ENCODE peak calls at places on chromosomes 11 and 22, in four cellular contexts. One of them, this sample, is unnamed.
A peak's percentile ranks its signal among the peaks of the same experiment; 100 is the strongest.

GRCh38 chr11:13384837-13385417 is 78.1 kb downstream of the BTBD10 start:
- DNase-seq in stomach: no peak
- DNase-seq in A549: peak; percentile 46
- DNase-seq in uterus: no peak
- DNase-seq in this sample: no peak

GRCh38 chr11:19766206-19766605 is 53.6 kb downstream of the NAV2 start:
- DNase-seq in stomach: no peak
- DNase-seq in A549: no peak
- DNase-seq in uterus: no peak
- DNase-seq in this sample: no peak

GRCh38 chr22:33302049-33302545 is 243.9 kb upstream of the SYN3 start:
- DNase-seq in stomach: peak; percentile 88
- DNase-seq in A549: peak; percentile 70
- DNase-seq in uterus: peak; percentile 80
- DNase-seq in this sample: peak; percentile 83

GRCh38 chr11:18773681-18774080 is 17.9 kb downstream of the PTPN5 start:
- DNase-seq in stomach: no peak
- DNase-seq in A549: no peak
- DNase-seq in uterus: no peak
- DNase-seq in this sample: no peak

GRCh38 chr22:19046719-19047609 is 75.2 kb downstream of the DGCR2 start:
- DNase-seq in stomach: no peak
- DNase-seq in A549: no peak
- DNase-seq in uterus: no peak
- DNase-seq in this sample: peak; percentile 46

GRCh38 chr11:19398273-19398672 is 157.5 kb upstream of the E2F8 start:
- DNase-seq in stomach: no peak
- DNase-seq in A549: no peak
- DNase-seq in uterus: no peak
- DNase-seq in this sample: no peak

GRCh38 chr11:7251487-7251835 is 243 bp upstream of the SYT9 start:
- DNase-seq in stomach: no peak
- DNase-seq in A549: no peak
- DNase-seq in uterus: no peak
- DNase-seq in this sample: no peak

GRCh38 chr11:18046116-18046777 is at the start of gene TPH1:
- DNase-seq in stomach: peak; percentile 74
- DNase-seq in A549: no peak
- DNase-seq in uterus: peak; percentile 44
- DNase-seq in this sample: peak; percentile 13

GRCh38 chr11:19868281-19868821 is 155.7 kb downstream of the NAV2 start:
- DNase-seq in stomach: no peak
- DNase-seq in A549: no peak
- DNase-seq in uterus: no peak
- DNase-seq in this sample: peak; percentile 80

GRCh38 chr11:126162286-126163030 is 49.0 kb downstream of the RPUSD4 start:
- DNase-seq in stomach: no peak
- DNase-seq in A549: no peak
- DNase-seq in uterus: no peak
- DNase-seq in this sample: no peak

GRCh38 chr22:24751518-24751917 is 23.0 kb downstream of the PIWIL3 start:
- DNase-seq in stomach: no peak
- DNase-seq in A549: no peak
- DNase-seq in uterus: no peak
- DNase-seq in this sample: no peak

GRCh38 chr11:3103076-3103475 is 45.9 kb upstream of the CARS1 start:
- DNase-seq in stomach: peak; percentile 23
- DNase-seq in A549: no peak
- DNase-seq in uterus: no peak
- DNase-seq in this sample: no peak

GRCh38 chr11:4539603-4540219 is 5.3 kb upstream of the OR52M1 start:
- DNase-seq in stomach: peak; percentile 73
- DNase-seq in A549: peak; percentile 30
- DNase-seq in uterus: no peak
- DNase-seq in this sample: peak; percentile 64

GRCh38 chr11:116563028-116563712 is 209.6 kb downstream of the BUD13 start:
- DNase-seq in stomach: no peak
- DNase-seq in A549: peak; percentile 57
- DNase-seq in uterus: no peak
- DNase-seq in this sample: no peak

GRCh38 chr11:83079820-83080219 is 8.1 kb upstream of the RAB30 start:
- DNase-seq in stomach: no peak
- DNase-seq in A549: no peak
- DNase-seq in uterus: no peak
- DNase-seq in this sample: no peak

GRCh38 chr11:9251306-9251705 is 13.8 kb downstream of the DENND5A start:
- DNase-seq in stomach: no peak
- DNase-seq in A549: no peak
- DNase-seq in uterus: no peak
- DNase-seq in this sample: no peak

GRCh38 chr11:14418801-14419417 is 59.9 kb upstream of the RRAS2 start:
- DNase-seq in stomach: no peak
- DNase-seq in A549: peak; percentile 67
- DNase-seq in uterus: no peak
- DNase-seq in this sample: no peak

GRCh38 chr22:41405588-41405987 is 23.8 kb downstream of the TEF start:
- DNase-seq in stomach: no peak
- DNase-seq in A549: no peak
- DNase-seq in uterus: no peak
- DNase-seq in this sample: no peak

GRCh38 chr11:66268953-66269906 is 791 bp downstream of the RAB1B start:
- DNase-seq in stomach: no peak
- DNase-seq in A549: peak; percentile 45
- DNase-seq in uterus: no peak
- DNase-seq in this sample: no peak

GRCh38 chr11:35167451-35167954 is 28.5 kb downstream of the CD44 start:
- DNase-seq in stomach: no peak
- DNase-seq in A549: no peak
- DNase-seq in uterus: peak; percentile 40
- DNase-seq in this sample: no peak

GRCh38 chr11:113493205-113493604 is 18.0 kb upstream of the DRD2 start:
- DNase-seq in stomach: no peak
- DNase-seq in A549: no peak
- DNase-seq in uterus: no peak
- DNase-seq in this sample: no peak

GRCh38 chr11:2741006-2741376 is 41.2 kb upstream of the KCNQ1OT1 start:
- DNase-seq in stomach: no peak
- DNase-seq in A549: no peak
- DNase-seq in uterus: peak; percentile 19
- DNase-seq in this sample: peak; percentile 32

GRCh38 chr11:129143335-129143734 is 48.8 kb downstream of the ARHGAP32 start:
- DNase-seq in stomach: peak; percentile 81
- DNase-seq in A549: peak; percentile 91
- DNase-seq in uterus: peak; percentile 63
- DNase-seq in this sample: peak; percentile 37

GRCh38 chr22:46661221-46661851 is 41.1 kb downstream of the GRAMD4 start:
- DNase-seq in stomach: no peak
- DNase-seq in A549: peak; percentile 64
- DNase-seq in uterus: no peak
- DNase-seq in this sample: no peak

GRCh38 chr11:116207349-116207748 is 565.4 kb downstream of the BUD13 start:
- DNase-seq in stomach: no peak
- DNase-seq in A549: no peak
- DNase-seq in uterus: no peak
- DNase-seq in this sample: no peak

GRCh38 chr11:94740083-94740974 is 27.8 kb upstream of the AMOTL1 start:
- DNase-seq in stomach: no peak
- DNase-seq in A549: no peak
- DNase-seq in uterus: peak; percentile 66
- DNase-seq in this sample: peak; percentile 78

GRCh38 chr22:39173050-39173706 is 20.7 kb upstream of the CBX7 start:
- DNase-seq in stomach: no peak
- DNase-seq in A549: no peak
- DNase-seq in uterus: no peak
- DNase-seq in this sample: no peak

GRCh38 chr11:12704049-12704448 is 29.8 kb downstream of the TEAD1 start:
- DNase-seq in stomach: no peak
- DNase-seq in A549: no peak
- DNase-seq in uterus: no peak
- DNase-seq in this sample: no peak

GRCh38 chr11:1546536-1547466 is 25.3 kb downstream of the DUSP8 start:
- DNase-seq in stomach: peak; percentile 60
- DNase-seq in A549: peak; percentile 58
- DNase-seq in uterus: peak; percentile 58
- DNase-seq in this sample: peak; percentile 59

GRCh38 chr11:74327076-74327475 is 15.6 kb upstream of the P4HA3 start:
- DNase-seq in stomach: no peak
- DNase-seq in A549: no peak
- DNase-seq in uterus: no peak
- DNase-seq in this sample: no peak

GRCh38 chr11:15097411-15097810 is 17.3 kb upstream of the INSC start:
- DNase-seq in stomach: no peak
- DNase-seq in A549: no peak
- DNase-seq in uterus: no peak
- DNase-seq in this sample: no peak

GRCh38 chr22:46857142-46857825 is 94.8 kb downstream of the TBC1D22A start:
- DNase-seq in stomach: no peak
- DNase-seq in A549: no peak
- DNase-seq in uterus: no peak
- DNase-seq in this sample: no peak

GRCh38 chr11:10328314-10329090 is 23.6 kb downstream of the ADM start:
- DNase-seq in stomach: no peak
- DNase-seq in A549: no peak
- DNase-seq in uterus: no peak
- DNase-seq in this sample: no peak
- H3K4me1 ChIP-seq in stomach: peaks cover 42% of the 10 kb centered on the region
- H3K4me1 ChIP-seq in A549: peaks cover 63% of the 10 kb centered on the region
- H3K4me1 ChIP-seq in uterus: peaks cover 9% of the 10 kb centered on the region
- H3K4me1 ChIP-seq in this sample: peaks cover 34% of the 10 kb centered on the region

DNA sequence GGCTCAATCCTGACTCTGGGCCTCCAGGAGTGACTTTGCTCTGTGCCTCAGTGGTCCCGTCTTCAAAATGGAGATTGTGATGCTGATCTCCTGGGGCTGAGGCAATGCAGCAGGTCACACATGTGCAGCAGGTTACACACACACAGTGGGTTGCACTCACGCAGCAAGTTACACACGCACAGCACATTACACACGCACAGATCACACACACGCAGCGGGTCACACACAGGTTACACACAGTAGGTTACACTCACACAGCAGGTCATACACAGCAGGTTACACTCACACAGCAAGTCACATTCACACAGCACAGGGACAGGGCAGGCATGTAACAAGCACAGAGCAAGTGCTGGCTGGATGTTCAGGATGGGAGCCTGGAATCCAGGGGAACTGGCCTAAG is 11.3 kb downstream of the C11orf24 start:
- DNase-seq in stomach: no peak
- DNase-seq in A549: no peak
- DNase-seq in uterus: no peak
- DNase-seq in this sample: no peak
- TF ChIP-seq POLR2A in stomach: no peak
- TF ChIP-seq POLR2A in A549: no peak
- TF ChIP-seq POLR2A in uterus: no peak
- TF ChIP-seq POLR2A in this sample: no peak

GRCh38 chr11:95993438-95994339 is 69.8 kb upstream of the MTMR2 start:
- DNase-seq in stomach: no peak
- DNase-seq in A549: no peak
- DNase-seq in uterus: no peak
- DNase-seq in this sample: no peak
- H3K4me1 ChIP-seq in stomach: peaks cover 16% of the 10 kb centered on the region
- H3K4me1 ChIP-seq in A549: peaks cover 19% of the 10 kb centered on the region
- H3K4me1 ChIP-seq in uterus: no peaks in the 10 kb centered on the region
- H3K4me1 ChIP-seq in this sample: no peaks in the 10 kb centered on the region

GRCh38 chr11:78423241-78423640 is 5.6 kb upstream of the GAB2 start:
- DNase-seq in stomach: no peak
- DNase-seq in A549: no peak
- DNase-seq in uterus: no peak
- DNase-seq in this sample: no peak

GRCh38 chr11:78420255-78420764 is 2.7 kb upstream of the GAB2 start:
- DNase-seq in stomach: peak; percentile 59
- DNase-seq in A549: peak; percentile 85
- DNase-seq in uterus: peak; percentile 76
- DNase-seq in this sample: peak; percentile 72

GRCh38 chr11:78419327-78419726 is 1.7 kb upstream of the GAB2 start:
- DNase-seq in stomach: peak; percentile 42
- DNase-seq in A549: peak; percentile 71
- DNase-seq in uterus: peak; percentile 75
- DNase-seq in this sample: peak; percentile 48

GRCh38 chr11:78418584-78419211 is 1.1 kb upstream of the GAB2 start:
- DNase-seq in stomach: no peak
- DNase-seq in A549: no peak
- DNase-seq in uterus: no peak
- DNase-seq in this sample: no peak

GRCh38 chr11:78420796-78421209 is 3.2 kb upstream of the GAB2 start:
- DNase-seq in stomach: peak; percentile 42
- DNase-seq in A549: no peak
- DNase-seq in uterus: peak; percentile 91
- DNase-seq in this sample: peak; percentile 59
- TF ChIP-seq POLR2A in stomach: no peak
- TF ChIP-seq POLR2A in A549: no peak
- TF ChIP-seq POLR2A in uterus: peak; percentile 8
- TF ChIP-seq POLR2A in this sample: no peak

GRCh38 chr11:44729718-44730117 is 3.0 kb downstream of the TSPAN18 start:
- DNase-seq in stomach: no peak
- DNase-seq in A549: no peak
- DNase-seq in uterus: no peak
- DNase-seq in this sample: no peak
- H3K4me1 ChIP-seq in stomach: peaks cover 26% of the 10 kb centered on the region
- H3K4me1 ChIP-seq in A549: peaks cover 7% of the 10 kb centered on the region
- H3K4me1 ChIP-seq in uterus: peaks cover 3% of the 10 kb centered on the region
- H3K4me1 ChIP-seq in this sample: peaks cover 45% of the 10 kb centered on the region

GRCh38 chr22:22856364-22856763 is 31.3 kb upstream of the IGLL5 start:
- DNase-seq in stomach: no peak
- DNase-seq in A549: no peak
- DNase-seq in uterus: no peak
- DNase-seq in this sample: no peak
- TF ChIP-seq POLR2A in stomach: no peak
- TF ChIP-seq POLR2A in A549: no peak
- TF ChIP-seq POLR2A in uterus: no peak
- TF ChIP-seq POLR2A in this sample: no peak

GRCh38 chr22:27201741-27202140 is 544.4 kb downstream of the MIAT start:
- DNase-seq in stomach: no peak
- DNase-seq in A549: no peak
- DNase-seq in uterus: no peak
- DNase-seq in this sample: no peak
- H3K4me1 ChIP-seq in stomach: peaks cover 4% of the 10 kb centered on the region
- H3K4me1 ChIP-seq in A549: peaks cover 39% of the 10 kb centered on the region
- H3K4me1 ChIP-seq in uterus: no peaks in the 10 kb centered on the region
- H3K4me1 ChIP-seq in this sample: peaks cover 7% of the 10 kb centered on the region

This sample was measured in heart left ventricle.